ENCODE peak calls at places on chromosomes 12 and 14, in five cellular contexts. One of them, this sample, is unnamed.
A peak's percentile ranks its signal among the peaks of the same experiment; 100 is the strongest.

GRCh38 chr14:53295985-53296582 is 143.0 kb upstream of the DDHD1 start:
- DNase-seq in dorsolateral prefrontal cortex: no peak
- DNase-seq in fibroblast of the aortic adventitia: peak; percentile 69
- DNase-seq in kidney epithelial cell: no peak
- DNase-seq in psoas muscle: no peak
- DNase-seq in this sample: no peak

GRCh38 chr12:83097656-83098055 is 410.9 kb downstream of the TMTC2 start:
- DNase-seq in kidney epithelial cell: no peak
- DNase-seq in dorsolateral prefrontal cortex: no peak
- DNase-seq in psoas muscle: no peak
- DNase-seq in fibroblast of the aortic adventitia: no peak
- DNase-seq in this sample: no peak

GRCh38 chr12:112381421-112381897 is 772 bp downstream of the HECTD4 start:
- DNase-seq in psoas muscle: peak; percentile 18
- DNase-seq in kidney epithelial cell: no peak
- DNase-seq in fibroblast of the aortic adventitia: no peak
- DNase-seq in dorsolateral prefrontal cortex: no peak
- DNase-seq in this sample: no peak

GRCh38 chr14:100321473-100322137 is 1.5 kb upstream of the SLC25A47 start:
- DNase-seq in fibroblast of the aortic adventitia: no peak
- DNase-seq in psoas muscle: no peak
- DNase-seq in dorsolateral prefrontal cortex: no peak
- DNase-seq in kidney epithelial cell: no peak
- DNase-seq in this sample: no peak

GRCh38 chr12:114770323-114770722 is 86.3 kb upstream of the TBX3 start:
- DNase-seq in psoas muscle: no peak
- DNase-seq in dorsolateral prefrontal cortex: no peak
- DNase-seq in fibroblast of the aortic adventitia: no peak
- DNase-seq in kidney epithelial cell: no peak
- DNase-seq in this sample: no peak

GRCh38 chr12:51480978-51481377 is 56.3 kb downstream of the SLC4A8 start:
- DNase-seq in psoas muscle: no peak
- DNase-seq in kidney epithelial cell: no peak
- DNase-seq in dorsolateral prefrontal cortex: no peak
- DNase-seq in fibroblast of the aortic adventitia: no peak
- DNase-seq in this sample: no peak

GRCh38 chr12:122918827-122919226 is 22.9 kb upstream of the VPS37B start:
- DNase-seq in fibroblast of the aortic adventitia: no peak
- DNase-seq in dorsolateral prefrontal cortex: no peak
- DNase-seq in kidney epithelial cell: no peak
- DNase-seq in psoas muscle: no peak
- DNase-seq in this sample: no peak

GRCh38 chr12:123010110-123010509 is 29.6 kb downstream of the ARL6IP4 start:
- DNase-seq in fibroblast of the aortic adventitia: no peak
- DNase-seq in kidney epithelial cell: no peak
- DNase-seq in dorsolateral prefrontal cortex: no peak
- DNase-seq in psoas muscle: no peak
- DNase-seq in this sample: peak; percentile 14

GRCh38 chr12:49794811-49795653 is 33.2 kb downstream of the NCKAP5L start:
- DNase-seq in dorsolateral prefrontal cortex: no peak
- DNase-seq in fibroblast of the aortic adventitia: no peak
- DNase-seq in kidney epithelial cell: no peak
- DNase-seq in psoas muscle: no peak
- DNase-seq in this sample: no peak

GRCh38 chr12:127306604-127307215 is 960.3 kb upstream of the TMEM132C start:
- DNase-seq in fibroblast of the aortic adventitia: peak; percentile 60
- DNase-seq in kidney epithelial cell: no peak
- DNase-seq in dorsolateral prefrontal cortex: no peak
- DNase-seq in psoas muscle: no peak
- DNase-seq in this sample: no peak

GRCh38 chr12:111068281-111068680 is 147.9 kb upstream of the MYL2 start:
- DNase-seq in dorsolateral prefrontal cortex: no peak
- DNase-seq in kidney epithelial cell: no peak
- DNase-seq in psoas muscle: no peak
- DNase-seq in fibroblast of the aortic adventitia: no peak
- DNase-seq in this sample: peak; percentile 56

GRCh38 chr12:68253504-68253903 is at the start of gene IL22:
- DNase-seq in dorsolateral prefrontal cortex: no peak
- DNase-seq in fibroblast of the aortic adventitia: no peak
- DNase-seq in kidney epithelial cell: no peak
- DNase-seq in psoas muscle: no peak
- DNase-seq in this sample: no peak

GRCh38 chr12:87266305-87266704 is 762.9 kb downstream of the C12orf50 start:
- DNase-seq in dorsolateral prefrontal cortex: no peak
- DNase-seq in fibroblast of the aortic adventitia: no peak
- DNase-seq in kidney epithelial cell: no peak
- DNase-seq in psoas muscle: no peak
- DNase-seq in this sample: no peak

GRCh38 chr12:52054231-52054837 is 3.1 kb downstream of the NR4A1 start:
- DNase-seq in fibroblast of the aortic adventitia: peak; percentile 68
- DNase-seq in psoas muscle: no peak
- DNase-seq in kidney epithelial cell: no peak
- DNase-seq in dorsolateral prefrontal cortex: no peak
- DNase-seq in this sample: no peak

GRCh38 chr12:130970908-130971233 is 17.2 kb downstream of the ADGRD1 start:
- DNase-seq in kidney epithelial cell: no peak
- DNase-seq in fibroblast of the aortic adventitia: no peak
- DNase-seq in dorsolateral prefrontal cortex: no peak
- DNase-seq in psoas muscle: no peak
- DNase-seq in this sample: no peak

GRCh38 chr12:93061414-93062099 is 132.5 kb upstream of the EEA1 start:
- DNase-seq in kidney epithelial cell: no peak
- DNase-seq in fibroblast of the aortic adventitia: peak; percentile 41
- DNase-seq in dorsolateral prefrontal cortex: peak; percentile 63
- DNase-seq in psoas muscle: peak; percentile 10
- DNase-seq in this sample: no peak

GRCh38 chr12:47781479-47782371 is 8.7 kb downstream of the SLC48A1 start:
- DNase-seq in fibroblast of the aortic adventitia: no peak
- DNase-seq in kidney epithelial cell: no peak
- DNase-seq in psoas muscle: no peak
- DNase-seq in dorsolateral prefrontal cortex: no peak
- DNase-seq in this sample: no peak

GRCh38 chr12:111597731-111598636 is 1.1 kb downstream of the ATXN2 start:
- DNase-seq in kidney epithelial cell: no peak
- DNase-seq in dorsolateral prefrontal cortex: peak; percentile 77
- DNase-seq in psoas muscle: peak; percentile 58
- DNase-seq in fibroblast of the aortic adventitia: no peak
- DNase-seq in this sample: peak; percentile 26

GRCh38 chr14:65432361-65432948 is 19.9 kb downstream of the FUT8 start:
- DNase-seq in psoas muscle: no peak
- DNase-seq in fibroblast of the aortic adventitia: no peak
- DNase-seq in dorsolateral prefrontal cortex: no peak
- DNase-seq in kidney epithelial cell: no peak
- DNase-seq in this sample: no peak

GRCh38 chr12:124750787-124751471 is 112.7 kb downstream of the SCARB1 start:
- DNase-seq in fibroblast of the aortic adventitia: no peak
- DNase-seq in kidney epithelial cell: no peak
- DNase-seq in psoas muscle: no peak
- DNase-seq in dorsolateral prefrontal cortex: no peak
- DNase-seq in this sample: no peak

GRCh38 chr12:48388938-48389337 is 38.2 kb upstream of the ZNF641 start:
- DNase-seq in kidney epithelial cell: no peak
- DNase-seq in dorsolateral prefrontal cortex: no peak
- DNase-seq in fibroblast of the aortic adventitia: peak; percentile 45
- DNase-seq in psoas muscle: no peak
- DNase-seq in this sample: no peak

GRCh38 chr12:95997911-95998510 is 1.9 kb upstream of the HAL start:
- DNase-seq in dorsolateral prefrontal cortex: no peak
- DNase-seq in kidney epithelial cell: no peak
- DNase-seq in fibroblast of the aortic adventitia: no peak
- DNase-seq in psoas muscle: no peak
- DNase-seq in this sample: no peak

GRCh38 chr12:101697930-101698781 is 716 bp downstream of the CHPT1 start:
- DNase-seq in kidney epithelial cell: no peak
- DNase-seq in psoas muscle: peak; percentile 70
- DNase-seq in fibroblast of the aortic adventitia: peak; percentile 32
- DNase-seq in dorsolateral prefrontal cortex: peak; percentile 51
- DNase-seq in this sample: peak; percentile 52

GRCh38 chr12:62604856-62605255 is 138.2 kb downstream of the MON2 start:
- DNase-seq in dorsolateral prefrontal cortex: no peak
- DNase-seq in fibroblast of the aortic adventitia: peak; percentile 78
- DNase-seq in kidney epithelial cell: no peak
- DNase-seq in psoas muscle: no peak
- DNase-seq in this sample: no peak

GRCh38 chr12:62603061-62603810 is 136.6 kb downstream of the MON2 start:
- DNase-seq in dorsolateral prefrontal cortex: peak; percentile 93
- DNase-seq in kidney epithelial cell: peak; percentile 43
- DNase-seq in fibroblast of the aortic adventitia: peak; percentile 81
- DNase-seq in psoas muscle: peak; percentile 88
- DNase-seq in this sample: peak; percentile 74

GRCh38 chr12:62603811-62604098 is 137.1 kb downstream of the MON2 start:
- DNase-seq in kidney epithelial cell: no peak
- DNase-seq in dorsolateral prefrontal cortex: no peak
- DNase-seq in psoas muscle: no peak
- DNase-seq in fibroblast of the aortic adventitia: no peak
- DNase-seq in this sample: no peak

GRCh38 chr12:62605972-62606371 is 139.3 kb downstream of the MON2 start:
- DNase-seq in fibroblast of the aortic adventitia: no peak
- DNase-seq in psoas muscle: no peak
- DNase-seq in dorsolateral prefrontal cortex: no peak
- DNase-seq in kidney epithelial cell: no peak
- DNase-seq in this sample: no peak

DNA sequence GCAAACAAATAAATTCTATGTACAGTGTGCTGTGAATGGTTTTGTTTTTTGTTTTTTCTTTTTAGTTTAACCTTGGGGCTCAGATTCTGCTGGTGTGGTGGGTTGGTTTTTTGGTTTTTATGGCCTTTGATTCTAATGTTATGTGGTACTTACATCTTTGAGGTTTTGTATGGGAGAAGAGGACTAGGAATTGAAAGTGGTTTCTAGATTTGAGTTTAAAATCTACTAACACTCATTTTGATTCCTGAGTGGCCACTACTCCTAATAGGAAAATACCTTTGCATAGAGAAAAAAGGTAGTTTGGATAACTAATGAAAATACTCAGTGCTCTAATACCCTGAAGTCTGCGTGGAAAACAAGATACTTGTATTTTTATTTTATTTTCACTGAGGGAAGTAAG is 137.7 kb downstream of the MON2 start:
- DNase-seq in fibroblast of the aortic adventitia: no peak
- DNase-seq in kidney epithelial cell: no peak
- DNase-seq in psoas muscle: no peak
- DNase-seq in dorsolateral prefrontal cortex: no peak
- DNase-seq in this sample: no peak
- H3K4me3 ChIP-seq in fibroblast of the aortic adventitia: peak overlapping the region; percentile 92
- H3K4me3 ChIP-seq in kidney epithelial cell: peak overlapping the region; percentile 70
- H3K4me3 ChIP-seq in psoas muscle: peak overlapping the region; percentile 90
- H3K4me3 ChIP-seq in dorsolateral prefrontal cortex: peak overlapping the region; percentile 88
- H3K4me3 ChIP-seq in this sample: peak overlapping the region; percentile 94

DNA sequence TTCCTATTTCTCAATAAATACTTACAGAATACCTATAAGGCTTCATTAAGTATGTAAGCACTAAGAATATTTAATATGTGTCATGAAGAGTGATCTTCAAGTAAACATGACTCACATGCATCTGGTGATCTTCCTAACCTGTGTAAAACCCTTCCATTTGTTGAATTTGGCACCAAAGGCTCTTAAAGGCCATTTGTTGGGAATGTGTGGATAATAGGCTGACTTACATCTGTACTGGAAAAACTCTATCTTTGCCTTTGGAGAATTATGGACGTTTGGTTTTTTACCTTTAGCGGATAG is 104.7 kb upstream of the AMN1 start:
- DNase-seq in fibroblast of the aortic adventitia: no peak
- DNase-seq in kidney epithelial cell: no peak
- DNase-seq in dorsolateral prefrontal cortex: no peak
- DNase-seq in psoas muscle: no peak
- DNase-seq in this sample: no peak
- H3K4me3 ChIP-seq in fibroblast of the aortic adventitia: no peak overlapping the region
- H3K4me3 ChIP-seq in kidney epithelial cell: no peak overlapping the region
- H3K4me3 ChIP-seq in dorsolateral prefrontal cortex: no peak overlapping the region
- H3K4me3 ChIP-seq in psoas muscle: no peak overlapping the region
- H3K4me3 ChIP-seq in this sample: no peak overlapping the region

GRCh38 chr14:92462568-92462967 is 51.0 kb upstream of the RIN3 start:
- DNase-seq in fibroblast of the aortic adventitia: no peak
- DNase-seq in psoas muscle: no peak
- DNase-seq in dorsolateral prefrontal cortex: no peak
- DNase-seq in kidney epithelial cell: no peak
- DNase-seq in this sample: no peak

GRCh38 chr14:92463141-92463540 is 50.4 kb upstream of the RIN3 start:
- DNase-seq in fibroblast of the aortic adventitia: no peak
- DNase-seq in psoas muscle: no peak
- DNase-seq in kidney epithelial cell: no peak
- DNase-seq in dorsolateral prefrontal cortex: no peak
- DNase-seq in this sample: no peak

GRCh38 chr14:92460916-92461579 is 52.5 kb upstream of the RIN3 start:
- DNase-seq in dorsolateral prefrontal cortex: no peak
- DNase-seq in kidney epithelial cell: no peak
- DNase-seq in psoas muscle: no peak
- DNase-seq in fibroblast of the aortic adventitia: peak; percentile 58
- DNase-seq in this sample: no peak

GRCh38 chr14:92460541-92460915 is 53.1 kb upstream of the RIN3 start:
- DNase-seq in dorsolateral prefrontal cortex: no peak
- DNase-seq in psoas muscle: no peak
- DNase-seq in kidney epithelial cell: no peak
- DNase-seq in fibroblast of the aortic adventitia: no peak
- DNase-seq in this sample: no peak

GRCh38 chr14:92461891-92462290 is 51.7 kb upstream of the RIN3 start:
- DNase-seq in kidney epithelial cell: no peak
- DNase-seq in fibroblast of the aortic adventitia: no peak
- DNase-seq in psoas muscle: no peak
- DNase-seq in dorsolateral prefrontal cortex: no peak
- DNase-seq in this sample: no peak
- H3K4me3 ChIP-seq in kidney epithelial cell: no peak overlapping the region
- H3K4me3 ChIP-seq in fibroblast of the aortic adventitia: no peak overlapping the region
- H3K4me3 ChIP-seq in psoas muscle: no peak overlapping the region
- H3K4me3 ChIP-seq in dorsolateral prefrontal cortex: no peak overlapping the region
- H3K4me3 ChIP-seq in this sample: no peak overlapping the region

GRCh38 chr12:58583956-58584355 is 336.3 kb downstream of the LRIG3 start:
- DNase-seq in psoas muscle: no peak
- DNase-seq in dorsolateral prefrontal cortex: no peak
- DNase-seq in fibroblast of the aortic adventitia: peak; percentile 28
- DNase-seq in kidney epithelial cell: no peak
- DNase-seq in this sample: no peak

GRCh38 chr12:58584885-58585284 is 335.4 kb downstream of the LRIG3 start:
- DNase-seq in fibroblast of the aortic adventitia: peak; percentile 80
- DNase-seq in psoas muscle: no peak
- DNase-seq in dorsolateral prefrontal cortex: no peak
- DNase-seq in kidney epithelial cell: no peak
- DNase-seq in this sample: no peak

GRCh38 chr12:58583541-58583940 is 336.8 kb downstream of the LRIG3 start:
- DNase-seq in dorsolateral prefrontal cortex: no peak
- DNase-seq in fibroblast of the aortic adventitia: peak; percentile 71
- DNase-seq in psoas muscle: peak; percentile 22
- DNase-seq in kidney epithelial cell: no peak
- DNase-seq in this sample: no peak

GRCh38 chr12:58588771-58589170 is 331.5 kb downstream of the LRIG3 start:
- DNase-seq in kidney epithelial cell: no peak
- DNase-seq in fibroblast of the aortic adventitia: peak; percentile 44
- DNase-seq in psoas muscle: no peak
- DNase-seq in dorsolateral prefrontal cortex: no peak
- DNase-seq in this sample: no peak

DNA sequence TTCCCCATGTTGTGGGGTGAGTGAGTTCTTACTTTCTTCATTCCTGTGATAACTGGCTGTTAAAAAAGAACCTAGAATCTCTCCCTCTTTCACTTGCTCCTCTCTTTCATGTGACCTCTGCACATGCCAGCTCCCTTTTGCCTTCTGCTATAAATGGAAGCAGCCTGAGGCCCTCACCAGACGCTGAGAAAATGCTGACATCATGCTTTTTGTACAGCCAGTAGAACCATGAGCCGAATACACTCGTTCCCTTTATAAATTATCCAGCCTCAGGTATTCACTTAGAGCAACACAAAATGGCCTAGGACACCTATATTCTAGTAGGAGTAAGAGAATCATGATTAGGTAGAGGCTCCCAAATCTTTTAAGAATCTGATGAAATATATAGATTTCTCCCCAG is 333.5 kb downstream of the LRIG3 start:
- DNase-seq in dorsolateral prefrontal cortex: no peak
- DNase-seq in kidney epithelial cell: no peak
- DNase-seq in psoas muscle: no peak
- DNase-seq in fibroblast of the aortic adventitia: no peak
- DNase-seq in this sample: no peak
- H3K4me3 ChIP-seq in dorsolateral prefrontal cortex: no peak overlapping the region
- H3K4me3 ChIP-seq in kidney epithelial cell: no peak overlapping the region
- H3K4me3 ChIP-seq in psoas muscle: no peak overlapping the region
- H3K4me3 ChIP-seq in fibroblast of the aortic adventitia: no peak overlapping the region
- H3K4me3 ChIP-seq in this sample: no peak overlapping the region

This sample was measured in CD8-positive, alpha-beta T cell.